ENCODE peak calls at places on chromosomes 11 and 22, in six cellular contexts. One of them, this sample, is unnamed.

GRCh38 chr11:73206751-73207280 is 11.3 kb upstream of the P2RY2 start:
- DNase-seq in HTR-8/SVneo: no peak
- DNase-seq in stimulated activated CD8-positive, alpha-beta memory T cell treated with anti-CD3 and anti-CD28 coated beads, Interleukin-4, amount 100 ng/mL, for 1 hour: no peak
- DNase-seq in activated naive CD4-positive, alpha-beta T cell treated with anti-CD3 and anti-CD28 coated beads, Interleukin-2, amount 50 U/mL, for 16 hours: no peak
- DNase-seq in cardiac muscle cell: no peak
- DNase-seq in neural crest cell: no peak
- DNase-seq in this sample: no peak

GRCh38 chr11:72079776-72080325 is 491 bp downstream of the NUMA1 start:
- DNase-seq in HTR-8/SVneo: peak; percentile 72
- DNase-seq in neural crest cell: peak; percentile 13
- DNase-seq in activated naive CD4-positive, alpha-beta T cell treated with anti-CD3 and anti-CD28 coated beads, Interleukin-2, amount 50 U/mL, for 16 hours: no peak
- DNase-seq in stimulated activated CD8-positive, alpha-beta memory T cell treated with anti-CD3 and anti-CD28 coated beads, Interleukin-4, amount 100 ng/mL, for 1 hour: no peak
- DNase-seq in cardiac muscle cell: no peak
- DNase-seq in this sample: peak; percentile 23

GRCh38 chr11:35242412-35242811 is 103.4 kb downstream of the CD44 start:
- DNase-seq in stimulated activated CD8-positive, alpha-beta memory T cell treated with anti-CD3 and anti-CD28 coated beads, Interleukin-4, amount 100 ng/mL, for 1 hour: no peak
- DNase-seq in HTR-8/SVneo: no peak
- DNase-seq in neural crest cell: no peak
- DNase-seq in cardiac muscle cell: no peak
- DNase-seq in activated naive CD4-positive, alpha-beta T cell treated with anti-CD3 and anti-CD28 coated beads, Interleukin-2, amount 50 U/mL, for 16 hours: no peak
- DNase-seq in this sample: no peak

GRCh38 chr22:46112405-46112804 is 37.9 kb upstream of the PPARA start:
- DNase-seq in neural crest cell: no peak
- DNase-seq in stimulated activated CD8-positive, alpha-beta memory T cell treated with anti-CD3 and anti-CD28 coated beads, Interleukin-4, amount 100 ng/mL, for 1 hour: no peak
- DNase-seq in HTR-8/SVneo: no peak
- DNase-seq in activated naive CD4-positive, alpha-beta T cell treated with anti-CD3 and anti-CD28 coated beads, Interleukin-2, amount 50 U/mL, for 16 hours: no peak
- DNase-seq in cardiac muscle cell: no peak
- DNase-seq in this sample: no peak

GRCh38 chr11:120054753-120055045 is 83.2 kb downstream of the TRIM29 start:
- DNase-seq in cardiac muscle cell: no peak
- DNase-seq in activated naive CD4-positive, alpha-beta T cell treated with anti-CD3 and anti-CD28 coated beads, Interleukin-2, amount 50 U/mL, for 16 hours: no peak
- DNase-seq in stimulated activated CD8-positive, alpha-beta memory T cell treated with anti-CD3 and anti-CD28 coated beads, Interleukin-4, amount 100 ng/mL, for 1 hour: no peak
- DNase-seq in HTR-8/SVneo: no peak
- DNase-seq in neural crest cell: no peak
- DNase-seq in this sample: no peak

GRCh38 chr11:11407065-11407737 is 54.2 kb upstream of the CSNK2A3 start:
- DNase-seq in cardiac muscle cell: no peak
- DNase-seq in neural crest cell: no peak
- DNase-seq in HTR-8/SVneo: no peak
- DNase-seq in activated naive CD4-positive, alpha-beta T cell treated with anti-CD3 and anti-CD28 coated beads, Interleukin-2, amount 50 U/mL, for 16 hours: no peak
- DNase-seq in stimulated activated CD8-positive, alpha-beta memory T cell treated with anti-CD3 and anti-CD28 coated beads, Interleukin-4, amount 100 ng/mL, for 1 hour: no peak
- DNase-seq in this sample: no peak

GRCh38 chr11:83124631-83125424 is 32.1 kb upstream of the PCF11 start:
- DNase-seq in HTR-8/SVneo: no peak
- DNase-seq in neural crest cell: no peak
- DNase-seq in cardiac muscle cell: no peak
- DNase-seq in activated naive CD4-positive, alpha-beta T cell treated with anti-CD3 and anti-CD28 coated beads, Interleukin-2, amount 50 U/mL, for 16 hours: no peak
- DNase-seq in stimulated activated CD8-positive, alpha-beta memory T cell treated with anti-CD3 and anti-CD28 coated beads, Interleukin-4, amount 100 ng/mL, for 1 hour: no peak
- DNase-seq in this sample: no peak

GRCh38 chr22:38403806-38404205 is 51.2 kb downstream of the KCNJ4 start:
- DNase-seq in activated naive CD4-positive, alpha-beta T cell treated with anti-CD3 and anti-CD28 coated beads, Interleukin-2, amount 50 U/mL, for 16 hours: no peak
- DNase-seq in cardiac muscle cell: no peak
- DNase-seq in HTR-8/SVneo: no peak
- DNase-seq in neural crest cell: no peak
- DNase-seq in stimulated activated CD8-positive, alpha-beta memory T cell treated with anti-CD3 and anti-CD28 coated beads, Interleukin-4, amount 100 ng/mL, for 1 hour: no peak
- DNase-seq in this sample: peak; percentile 3

GRCh38 chr11:34208266-34209135 is 103.1 kb downstream of the NAT10 start:
- DNase-seq in neural crest cell: no peak
- DNase-seq in stimulated activated CD8-positive, alpha-beta memory T cell treated with anti-CD3 and anti-CD28 coated beads, Interleukin-4, amount 100 ng/mL, for 1 hour: no peak
- DNase-seq in activated naive CD4-positive, alpha-beta T cell treated with anti-CD3 and anti-CD28 coated beads, Interleukin-2, amount 50 U/mL, for 16 hours: no peak
- DNase-seq in cardiac muscle cell: peak; percentile 69
- DNase-seq in HTR-8/SVneo: no peak
- DNase-seq in this sample: no peak

GRCh38 chr11:66739983-66740382 is 11.0 kb upstream of the SPTBN2 start:
- DNase-seq in cardiac muscle cell: no peak
- DNase-seq in HTR-8/SVneo: no peak
- DNase-seq in stimulated activated CD8-positive, alpha-beta memory T cell treated with anti-CD3 and anti-CD28 coated beads, Interleukin-4, amount 100 ng/mL, for 1 hour: no peak
- DNase-seq in neural crest cell: no peak
- DNase-seq in activated naive CD4-positive, alpha-beta T cell treated with anti-CD3 and anti-CD28 coated beads, Interleukin-2, amount 50 U/mL, for 16 hours: no peak
- DNase-seq in this sample: no peak

GRCh38 chr11:116732740-116733385 is 39.9 kb downstream of the BUD13 start:
- DNase-seq in activated naive CD4-positive, alpha-beta T cell treated with anti-CD3 and anti-CD28 coated beads, Interleukin-2, amount 50 U/mL, for 16 hours: peak; percentile 54
- DNase-seq in HTR-8/SVneo: peak; percentile 80
- DNase-seq in stimulated activated CD8-positive, alpha-beta memory T cell treated with anti-CD3 and anti-CD28 coated beads, Interleukin-4, amount 100 ng/mL, for 1 hour: peak; percentile 10
- DNase-seq in cardiac muscle cell: peak; percentile 82
- DNase-seq in neural crest cell: peak; percentile 70
- DNase-seq in this sample: peak; percentile 76

GRCh38 chr11:31711137-31711536 is 100.0 kb downstream of the PAX6 start:
- DNase-seq in HTR-8/SVneo: no peak
- DNase-seq in cardiac muscle cell: no peak
- DNase-seq in activated naive CD4-positive, alpha-beta T cell treated with anti-CD3 and anti-CD28 coated beads, Interleukin-2, amount 50 U/mL, for 16 hours: no peak
- DNase-seq in stimulated activated CD8-positive, alpha-beta memory T cell treated with anti-CD3 and anti-CD28 coated beads, Interleukin-4, amount 100 ng/mL, for 1 hour: no peak
- DNase-seq in neural crest cell: no peak
- DNase-seq in this sample: no peak

GRCh38 chr22:19088866-19089595 is 33.2 kb downstream of the DGCR2 start:
- DNase-seq in activated naive CD4-positive, alpha-beta T cell treated with anti-CD3 and anti-CD28 coated beads, Interleukin-2, amount 50 U/mL, for 16 hours: no peak
- DNase-seq in HTR-8/SVneo: no peak
- DNase-seq in neural crest cell: no peak
- DNase-seq in cardiac muscle cell: no peak
- DNase-seq in stimulated activated CD8-positive, alpha-beta memory T cell treated with anti-CD3 and anti-CD28 coated beads, Interleukin-4, amount 100 ng/mL, for 1 hour: no peak
- DNase-seq in this sample: no peak

GRCh38 chr11:80916180-80916811 is 1475.5 kb upstream of the TENM4 start:
- DNase-seq in activated naive CD4-positive, alpha-beta T cell treated with anti-CD3 and anti-CD28 coated beads, Interleukin-2, amount 50 U/mL, for 16 hours: no peak
- DNase-seq in stimulated activated CD8-positive, alpha-beta memory T cell treated with anti-CD3 and anti-CD28 coated beads, Interleukin-4, amount 100 ng/mL, for 1 hour: no peak
- DNase-seq in HTR-8/SVneo: no peak
- DNase-seq in neural crest cell: no peak
- DNase-seq in cardiac muscle cell: no peak
- DNase-seq in this sample: no peak

GRCh38 chr11:37812281-37812880 is 1214.3 kb upstream of the RAG2 start:
- DNase-seq in HTR-8/SVneo: no peak
- DNase-seq in cardiac muscle cell: no peak
- DNase-seq in stimulated activated CD8-positive, alpha-beta memory T cell treated with anti-CD3 and anti-CD28 coated beads, Interleukin-4, amount 100 ng/mL, for 1 hour: no peak
- DNase-seq in activated naive CD4-positive, alpha-beta T cell treated with anti-CD3 and anti-CD28 coated beads, Interleukin-2, amount 50 U/mL, for 16 hours: no peak
- DNase-seq in neural crest cell: no peak
- DNase-seq in this sample: no peak

GRCh38 chr22:35489225-35489624 is 51.4 kb upstream of the RASD2 start:
- DNase-seq in HTR-8/SVneo: no peak
- DNase-seq in cardiac muscle cell: no peak
- DNase-seq in activated naive CD4-positive, alpha-beta T cell treated with anti-CD3 and anti-CD28 coated beads, Interleukin-2, amount 50 U/mL, for 16 hours: no peak
- DNase-seq in neural crest cell: no peak
- DNase-seq in stimulated activated CD8-positive, alpha-beta memory T cell treated with anti-CD3 and anti-CD28 coated beads, Interleukin-4, amount 100 ng/mL, for 1 hour: no peak
- DNase-seq in this sample: no peak

GRCh38 chr22:22371031-22371541 is 126.5 kb downstream of the VPREB1 start:
- DNase-seq in stimulated activated CD8-positive, alpha-beta memory T cell treated with anti-CD3 and anti-CD28 coated beads, Interleukin-4, amount 100 ng/mL, for 1 hour: no peak
- DNase-seq in cardiac muscle cell: peak; percentile 2
- DNase-seq in activated naive CD4-positive, alpha-beta T cell treated with anti-CD3 and anti-CD28 coated beads, Interleukin-2, amount 50 U/mL, for 16 hours: no peak
- DNase-seq in HTR-8/SVneo: no peak
- DNase-seq in neural crest cell: no peak
- DNase-seq in this sample: no peak

GRCh38 chr11:87892291-87892690 is 283.0 kb downstream of the RAB38 start:
- DNase-seq in HTR-8/SVneo: no peak
- DNase-seq in cardiac muscle cell: no peak
- DNase-seq in activated naive CD4-positive, alpha-beta T cell treated with anti-CD3 and anti-CD28 coated beads, Interleukin-2, amount 50 U/mL, for 16 hours: no peak
- DNase-seq in neural crest cell: no peak
- DNase-seq in stimulated activated CD8-positive, alpha-beta memory T cell treated with anti-CD3 and anti-CD28 coated beads, Interleukin-4, amount 100 ng/mL, for 1 hour: no peak
- DNase-seq in this sample: no peak

GRCh38 chr11:46361283-46362145 is 14.3 kb downstream of the DGKZ start:
- DNase-seq in HTR-8/SVneo: no peak
- DNase-seq in neural crest cell: no peak
- DNase-seq in activated naive CD4-positive, alpha-beta T cell treated with anti-CD3 and anti-CD28 coated beads, Interleukin-2, amount 50 U/mL, for 16 hours: peak; percentile 69
- DNase-seq in cardiac muscle cell: peak; percentile 63
- DNase-seq in stimulated activated CD8-positive, alpha-beta memory T cell treated with anti-CD3 and anti-CD28 coated beads, Interleukin-4, amount 100 ng/mL, for 1 hour: no peak
- DNase-seq in this sample: no peak

GRCh38 chr22:20523118-20523983 is 15.9 kb downstream of the MED15 start:
- DNase-seq in HTR-8/SVneo: no peak
- DNase-seq in activated naive CD4-positive, alpha-beta T cell treated with anti-CD3 and anti-CD28 coated beads, Interleukin-2, amount 50 U/mL, for 16 hours: no peak
- DNase-seq in cardiac muscle cell: peak; percentile 62
- DNase-seq in neural crest cell: no peak
- DNase-seq in stimulated activated CD8-positive, alpha-beta memory T cell treated with anti-CD3 and anti-CD28 coated beads, Interleukin-4, amount 100 ng/mL, for 1 hour: no peak
- DNase-seq in this sample: no peak

GRCh38 chr11:11871991-11872401 is 30.2 kb downstream of the USP47 start:
- DNase-seq in neural crest cell: no peak
- DNase-seq in cardiac muscle cell: no peak
- DNase-seq in HTR-8/SVneo: no peak
- DNase-seq in activated naive CD4-positive, alpha-beta T cell treated with anti-CD3 and anti-CD28 coated beads, Interleukin-2, amount 50 U/mL, for 16 hours: no peak
- DNase-seq in stimulated activated CD8-positive, alpha-beta memory T cell treated with anti-CD3 and anti-CD28 coated beads, Interleukin-4, amount 100 ng/mL, for 1 hour: no peak
- DNase-seq in this sample: no peak

GRCh38 chr22:43066844-43067385 is 22.3 kb downstream of the TTLL1 start:
- DNase-seq in neural crest cell: no peak
- DNase-seq in cardiac muscle cell: no peak
- DNase-seq in activated naive CD4-positive, alpha-beta T cell treated with anti-CD3 and anti-CD28 coated beads, Interleukin-2, amount 50 U/mL, for 16 hours: no peak
- DNase-seq in stimulated activated CD8-positive, alpha-beta memory T cell treated with anti-CD3 and anti-CD28 coated beads, Interleukin-4, amount 100 ng/mL, for 1 hour: no peak
- DNase-seq in HTR-8/SVneo: peak; percentile 72
- DNase-seq in this sample: no peak

GRCh38 chr11:106956887-106957505 is 61.3 kb downstream of the GUCY1A2 start:
- DNase-seq in cardiac muscle cell: no peak
- DNase-seq in HTR-8/SVneo: no peak
- DNase-seq in neural crest cell: no peak
- DNase-seq in activated naive CD4-positive, alpha-beta T cell treated with anti-CD3 and anti-CD28 coated beads, Interleukin-2, amount 50 U/mL, for 16 hours: no peak
- DNase-seq in stimulated activated CD8-positive, alpha-beta memory T cell treated with anti-CD3 and anti-CD28 coated beads, Interleukin-4, amount 100 ng/mL, for 1 hour: no peak
- DNase-seq in this sample: no peak

GRCh38 chr22:19879996-19880785 is 25.5 kb upstream of the GNB1L start:
- DNase-seq in HTR-8/SVneo: no peak
- DNase-seq in cardiac muscle cell: no peak
- DNase-seq in neural crest cell: no peak
- DNase-seq in stimulated activated CD8-positive, alpha-beta memory T cell treated with anti-CD3 and anti-CD28 coated beads, Interleukin-4, amount 100 ng/mL, for 1 hour: no peak
- DNase-seq in activated naive CD4-positive, alpha-beta T cell treated with anti-CD3 and anti-CD28 coated beads, Interleukin-2, amount 50 U/mL, for 16 hours: peak; percentile 4
- DNase-seq in this sample: no peak

GRCh38 chr11:44758996-44759395 is 32.2 kb downstream of the TSPAN18 start:
- DNase-seq in activated naive CD4-positive, alpha-beta T cell treated with anti-CD3 and anti-CD28 coated beads, Interleukin-2, amount 50 U/mL, for 16 hours: no peak
- DNase-seq in neural crest cell: no peak
- DNase-seq in stimulated activated CD8-positive, alpha-beta memory T cell treated with anti-CD3 and anti-CD28 coated beads, Interleukin-4, amount 100 ng/mL, for 1 hour: no peak
- DNase-seq in HTR-8/SVneo: no peak
- DNase-seq in cardiac muscle cell: no peak
- DNase-seq in this sample: no peak

GRCh38 chr22:23606204-23607131 is 25.7 kb downstream of the DRICH1 start:
- DNase-seq in stimulated activated CD8-positive, alpha-beta memory T cell treated with anti-CD3 and anti-CD28 coated beads, Interleukin-4, amount 100 ng/mL, for 1 hour: no peak
- DNase-seq in activated naive CD4-positive, alpha-beta T cell treated with anti-CD3 and anti-CD28 coated beads, Interleukin-2, amount 50 U/mL, for 16 hours: no peak
- DNase-seq in cardiac muscle cell: no peak
- DNase-seq in HTR-8/SVneo: no peak
- DNase-seq in neural crest cell: no peak
- DNase-seq in this sample: no peak

GRCh38 chr22:30882974-30883533 is 85.5 kb downstream of the MORC2 start:
- DNase-seq in HTR-8/SVneo: no peak
- DNase-seq in activated naive CD4-positive, alpha-beta T cell treated with anti-CD3 and anti-CD28 coated beads, Interleukin-2, amount 50 U/mL, for 16 hours: no peak
- DNase-seq in stimulated activated CD8-positive, alpha-beta memory T cell treated with anti-CD3 and anti-CD28 coated beads, Interleukin-4, amount 100 ng/mL, for 1 hour: no peak
- DNase-seq in neural crest cell: no peak
- DNase-seq in cardiac muscle cell: no peak
- DNase-seq in this sample: no peak

GRCh38 chr11:88179141-88179540 is 3.9 kb upstream of the RAB38 start:
- DNase-seq in HTR-8/SVneo: no peak
- DNase-seq in stimulated activated CD8-positive, alpha-beta memory T cell treated with anti-CD3 and anti-CD28 coated beads, Interleukin-4, amount 100 ng/mL, for 1 hour: no peak
- DNase-seq in activated naive CD4-positive, alpha-beta T cell treated with anti-CD3 and anti-CD28 coated beads, Interleukin-2, amount 50 U/mL, for 16 hours: no peak
- DNase-seq in neural crest cell: no peak
- DNase-seq in cardiac muscle cell: no peak
- DNase-seq in this sample: no peak

GRCh38 chr11:87306260-87306861 is 268.6 kb downstream of the TMEM135 start:
- DNase-seq in neural crest cell: no peak
- DNase-seq in HTR-8/SVneo: no peak
- DNase-seq in cardiac muscle cell: no peak
- DNase-seq in stimulated activated CD8-positive, alpha-beta memory T cell treated with anti-CD3 and anti-CD28 coated beads, Interleukin-4, amount 100 ng/mL, for 1 hour: no peak
- DNase-seq in activated naive CD4-positive, alpha-beta T cell treated with anti-CD3 and anti-CD28 coated beads, Interleukin-2, amount 50 U/mL, for 16 hours: no peak
- DNase-seq in this sample: no peak

GRCh38 chr11:44315947-44316387 is 6.0 kb upstream of the ALX4 start:
- DNase-seq in HTR-8/SVneo: peak; percentile 54
- DNase-seq in activated naive CD4-positive, alpha-beta T cell treated with anti-CD3 and anti-CD28 coated beads, Interleukin-2, amount 50 U/mL, for 16 hours: no peak
- DNase-seq in stimulated activated CD8-positive, alpha-beta memory T cell treated with anti-CD3 and anti-CD28 coated beads, Interleukin-4, amount 100 ng/mL, for 1 hour: no peak
- DNase-seq in cardiac muscle cell: peak; percentile 60
- DNase-seq in neural crest cell: no peak
- DNase-seq in this sample: no peak

GRCh38 chr11:59199546-59200420 is 12.9 kb downstream of the MPEG1 start:
- DNase-seq in HTR-8/SVneo: no peak
- DNase-seq in activated naive CD4-positive, alpha-beta T cell treated with anti-CD3 and anti-CD28 coated beads, Interleukin-2, amount 50 U/mL, for 16 hours: peak; percentile 41
- DNase-seq in neural crest cell: no peak
- DNase-seq in stimulated activated CD8-positive, alpha-beta memory T cell treated with anti-CD3 and anti-CD28 coated beads, Interleukin-4, amount 100 ng/mL, for 1 hour: no peak
- DNase-seq in cardiac muscle cell: no peak
- DNase-seq in this sample: no peak

GRCh38 chr11:104531075-104531474 is 367.1 kb upstream of the PDGFD start:
- DNase-seq in neural crest cell: no peak
- DNase-seq in activated naive CD4-positive, alpha-beta T cell treated with anti-CD3 and anti-CD28 coated beads, Interleukin-2, amount 50 U/mL, for 16 hours: no peak
- DNase-seq in cardiac muscle cell: no peak
- DNase-seq in HTR-8/SVneo: peak; percentile 5
- DNase-seq in stimulated activated CD8-positive, alpha-beta memory T cell treated with anti-CD3 and anti-CD28 coated beads, Interleukin-4, amount 100 ng/mL, for 1 hour: no peak
- DNase-seq in this sample: no peak

GRCh38 chr22:16774911-16775529 is 50.2 kb downstream of the XKR3 start:
- DNase-seq in neural crest cell: no peak
- DNase-seq in stimulated activated CD8-positive, alpha-beta memory T cell treated with anti-CD3 and anti-CD28 coated beads, Interleukin-4, amount 100 ng/mL, for 1 hour: no peak
- DNase-seq in HTR-8/SVneo: no peak
- DNase-seq in activated naive CD4-positive, alpha-beta T cell treated with anti-CD3 and anti-CD28 coated beads, Interleukin-2, amount 50 U/mL, for 16 hours: no peak
- DNase-seq in cardiac muscle cell: no peak
- DNase-seq in this sample: no peak

GRCh38 chr11:23123766-23124165 is 263.5 kb upstream of the CCDC179 start:
- DNase-seq in HTR-8/SVneo: peak; percentile 49
- DNase-seq in activated naive CD4-positive, alpha-beta T cell treated with anti-CD3 and anti-CD28 coated beads, Interleukin-2, amount 50 U/mL, for 16 hours: no peak
- DNase-seq in neural crest cell: no peak
- DNase-seq in cardiac muscle cell: peak; percentile 27
- DNase-seq in stimulated activated CD8-positive, alpha-beta memory T cell treated with anti-CD3 and anti-CD28 coated beads, Interleukin-4, amount 100 ng/mL, for 1 hour: no peak
- DNase-seq in this sample: no peak

GRCh38 chr11:30128269-30128932 is 102.4 kb upstream of the FSHB start:
- DNase-seq in stimulated activated CD8-positive, alpha-beta memory T cell treated with anti-CD3 and anti-CD28 coated beads, Interleukin-4, amount 100 ng/mL, for 1 hour: no peak
- DNase-seq in HTR-8/SVneo: peak; percentile 10
- DNase-seq in neural crest cell: no peak
- DNase-seq in cardiac muscle cell: peak; percentile 63
- DNase-seq in activated naive CD4-positive, alpha-beta T cell treated with anti-CD3 and anti-CD28 coated beads, Interleukin-2, amount 50 U/mL, for 16 hours: no peak
- DNase-seq in this sample: no peak

GRCh38 chr11:129750343-129751292 is 65.0 kb upstream of the TMEM45B start:
- DNase-seq in stimulated activated CD8-positive, alpha-beta memory T cell treated with anti-CD3 and anti-CD28 coated beads, Interleukin-4, amount 100 ng/mL, for 1 hour: peak; percentile 50
- DNase-seq in neural crest cell: peak; percentile 84
- DNase-seq in cardiac muscle cell: peak; percentile 86
- DNase-seq in HTR-8/SVneo: peak; percentile 13
- DNase-seq in activated naive CD4-positive, alpha-beta T cell treated with anti-CD3 and anti-CD28 coated beads, Interleukin-2, amount 50 U/mL, for 16 hours: peak; percentile 78
- DNase-seq in this sample: peak; percentile 36

GRCh38 chr22:22882033-22882717 is 5.4 kb upstream of the IGLL5 start:
- DNase-seq in HTR-8/SVneo: no peak
- DNase-seq in neural crest cell: no peak
- DNase-seq in stimulated activated CD8-positive, alpha-beta memory T cell treated with anti-CD3 and anti-CD28 coated beads, Interleukin-4, amount 100 ng/mL, for 1 hour: no peak
- DNase-seq in cardiac muscle cell: no peak
- DNase-seq in activated naive CD4-positive, alpha-beta T cell treated with anti-CD3 and anti-CD28 coated beads, Interleukin-2, amount 50 U/mL, for 16 hours: no peak
- DNase-seq in this sample: no peak

This sample was measured in HuH-7.5.